ENCODE peak calls at places on chromosomes 2 and 18, in ten cellular contexts. Z is transverse colon, X is gastrocnemius medialis, F is A549, D is endothelial cell of umbilical vein, Y is H1, H is IMR-90, J is heart left ventricle, M is suprapubic skin, L is Peyer's patch. C is an unnamed sample.

GRCh38 chr2:199718074-199718473 is 132.9 kb downstream of the FTCDNL1 start:
- DNase-seq in L (no peak), D (no peak), H (no peak), J (no peak), M (no peak), Y (no peak), Z (no peak), X (no peak), F (no peak), C (no peak)

GRCh38 chr2:148876190-148876588 is 1.2 kb downstream of the KIF5C start:
- DNase-seq in Y (no peak), X (no peak), D (no peak), L (no peak), H (no peak), Z (no peak), M (peak; percentile 55), F (no peak), J (no peak), C (no peak)

GRCh38 chr18:267380-267687 is 513 bp downstream of the THOC1 start:
- DNase-seq in Y (no peak), D (no peak), L (no peak), Z (no peak), X (no peak), H (no peak), F (peak; percentile 19), J (no peak), M (no peak), C (no peak)

GRCh38 chr2:80393996-80394395 is 89.4 kb upstream of the LRRTM1 start:
- DNase-seq in D (no peak), H (no peak), J (no peak), X (no peak), M (no peak), Y (no peak), L (no peak), F (no peak), Z (no peak), C (no peak)

GRCh38 chr2:199738723-199739412 is 112.1 kb downstream of the FTCDNL1 start:
- DNase-seq in Z (no peak), H (peak; percentile 70), J (no peak), M (no peak), L (no peak), F (no peak), X (no peak), D (no peak), Y (no peak), C (no peak)

GRCh38 chr2:176091329-176092258 is 927 bp upstream of the HOXD13 start:
- DNase-seq in Z (no peak), M (peak; percentile 50), X (no peak), F (no peak), L (no peak), Y (no peak), J (no peak), H (no peak), D (no peak), C (peak; percentile 75)

GRCh38 chr18:48861181-48861715 is 89.5 kb downstream of the SMAD7 start:
- DNase-seq in M (no peak), D (no peak), Z (no peak), L (no peak), H (no peak), F (no peak), J (peak; percentile 15), X (no peak), Y (no peak), C (no peak)

GRCh38 chr2:226721541-226721940 is 78.1 kb downstream of the IRS1 start:
- DNase-seq in F (no peak), X (peak; percentile 18), M (peak; percentile 61), Z (no peak), L (no peak), Y (no peak), J (peak; percentile 53), D (no peak), H (peak; percentile 36), C (peak; percentile 86)

GRCh38 chr18:37385846-37386435 is 179.7 kb downstream of the CELF4 start:
- DNase-seq in D (peak; percentile 44), L (no peak), Y (no peak), X (no peak), M (no peak), F (no peak), Z (no peak), J (no peak), H (peak; percentile 37), C (no peak)

GRCh38 chr18:37380546-37381110 is 185.0 kb downstream of the CELF4 start:
- DNase-seq in H (no peak), L (no peak), Y (no peak), F (no peak), M (no peak), J (no peak), Z (no peak), D (no peak), X (no peak), C (no peak)

GRCh38 chr18:37381554-37381953 is 184.0 kb downstream of the CELF4 start:
- DNase-seq in F (no peak), D (no peak), Z (no peak), J (no peak), M (no peak), H (no peak), L (no peak), X (no peak), Y (no peak), C (no peak)

GRCh38 chr18:37383789-37384151 is 181.8 kb downstream of the CELF4 start:
- DNase-seq in Y (no peak), L (no peak), F (no peak), X (no peak), M (no peak), J (no peak), Z (no peak), D (no peak), H (no peak), C (no peak)

DNA sequence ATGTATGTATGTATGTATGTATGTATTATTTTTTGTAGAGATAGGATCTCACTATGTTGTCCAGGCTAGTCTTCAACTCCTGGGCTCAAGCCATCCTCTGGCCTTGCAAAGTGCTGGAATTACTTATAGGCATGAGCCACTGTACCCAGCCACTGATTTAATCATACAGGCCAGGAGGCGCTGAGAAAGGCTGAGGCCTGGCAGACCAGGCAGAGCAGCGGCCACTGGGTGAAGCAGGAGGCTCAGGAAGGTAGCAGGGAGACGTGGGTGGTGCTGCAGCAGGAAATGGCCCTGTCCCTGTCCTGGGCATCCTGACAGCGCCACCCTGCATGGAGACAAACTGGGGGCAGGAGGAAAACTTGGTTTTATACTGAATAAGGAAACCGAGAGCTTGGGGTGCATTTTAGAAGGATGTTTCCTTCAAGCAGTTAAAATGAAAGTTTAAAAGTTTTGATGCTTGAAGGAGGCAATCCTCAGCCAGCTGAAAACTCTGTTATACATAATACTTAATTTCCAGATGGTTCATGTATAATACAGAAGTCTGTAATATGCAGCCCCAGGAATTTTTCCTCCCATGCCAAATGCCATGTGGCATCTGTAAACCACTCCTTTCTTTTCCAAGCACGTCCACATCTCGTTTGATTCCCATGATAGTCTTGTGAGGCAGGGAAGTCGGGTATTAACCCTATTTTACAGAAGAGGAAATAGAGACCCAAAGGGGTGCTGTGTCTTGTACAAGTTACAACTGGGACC is 182.4 kb downstream of the CELF4 start:
- DNase-seq in Z (no peak), D (no peak), J (no peak), H (no peak), L (no peak), F (no peak), M (no peak), Y (no peak), X (no peak), C (no peak)
- TF ChIP-seq CTCF in Z (no peak), D (no peak), J (no peak), H (no peak), L (no peak), F (no peak), M (no peak), Y (no peak), X (no peak), C (no peak)

DNA sequence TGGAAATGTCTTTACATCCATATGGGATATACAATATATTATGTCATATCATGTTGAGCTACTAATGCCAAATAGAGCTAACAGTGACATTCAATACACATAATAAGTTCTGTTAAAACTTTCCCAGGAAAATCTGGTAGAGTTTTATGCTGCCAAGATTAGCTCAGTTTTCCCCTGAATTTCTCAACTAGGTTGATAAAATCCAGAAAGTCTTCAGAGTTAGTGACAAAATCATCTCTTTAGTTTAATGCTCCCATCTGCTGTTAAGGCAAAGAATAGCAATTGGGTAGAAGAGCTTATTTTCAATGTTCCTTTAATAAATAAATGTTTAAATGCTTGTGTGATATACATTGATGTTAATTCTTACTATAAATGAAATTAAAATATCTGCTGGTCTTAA is 10.0 kb downstream of the COL3A1 start:
- DNase-seq in H (peak; percentile 71), F (no peak), D (peak; percentile 64), X (no peak), Z (no peak), J (no peak), M (no peak), Y (no peak), L (no peak), C (no peak)
- H3K4me3 ChIP-seq in H (no peak overlapping the region), F (no peak overlapping the region), D (no peak overlapping the region), X (no peak overlapping the region), Z (no peak overlapping the region), J (no peak overlapping the region), M (no peak overlapping the region), Y (no peak overlapping the region), L (no peak overlapping the region), C (no peak overlapping the region)

GRCh38 chr2:74834806-74835755 is 1.2 kb downstream of the HK2 start:
- DNase-seq in F (peak; percentile 31), H (peak; percentile 38), J (peak; percentile 51), M (peak; percentile 67), Z (peak; percentile 65), Y (peak; percentile 65), L (peak; percentile 70), D (peak; percentile 30), X (no peak), C (peak; percentile 86)

GRCh38 chr2:74836675-74837401 is 2.9 kb downstream of the HK2 start:
- DNase-seq in M (no peak), H (no peak), L (peak; percentile 43), Y (peak; percentile 73), F (no peak), X (no peak), J (no peak), Z (no peak), D (no peak), C (no peak)

GRCh38 chr2:74835831-74836674 is 2.1 kb downstream of the HK2 start:
- DNase-seq in F (peak; percentile 84), H (peak; percentile 53), D (peak; percentile 54), M (no peak), J (no peak), L (peak; percentile 46), X (no peak), Y (no peak), Z (no peak), C (no peak)

GRCh38 chr2:74831693-74832530 is 2.0 kb upstream of the HK2 start:
- DNase-seq in H (peak; percentile 62), L (peak; percentile 46), M (no peak), Z (no peak), F (peak; percentile 26), X (no peak), J (no peak), Y (no peak), D (no peak), C (no peak)

DNA sequence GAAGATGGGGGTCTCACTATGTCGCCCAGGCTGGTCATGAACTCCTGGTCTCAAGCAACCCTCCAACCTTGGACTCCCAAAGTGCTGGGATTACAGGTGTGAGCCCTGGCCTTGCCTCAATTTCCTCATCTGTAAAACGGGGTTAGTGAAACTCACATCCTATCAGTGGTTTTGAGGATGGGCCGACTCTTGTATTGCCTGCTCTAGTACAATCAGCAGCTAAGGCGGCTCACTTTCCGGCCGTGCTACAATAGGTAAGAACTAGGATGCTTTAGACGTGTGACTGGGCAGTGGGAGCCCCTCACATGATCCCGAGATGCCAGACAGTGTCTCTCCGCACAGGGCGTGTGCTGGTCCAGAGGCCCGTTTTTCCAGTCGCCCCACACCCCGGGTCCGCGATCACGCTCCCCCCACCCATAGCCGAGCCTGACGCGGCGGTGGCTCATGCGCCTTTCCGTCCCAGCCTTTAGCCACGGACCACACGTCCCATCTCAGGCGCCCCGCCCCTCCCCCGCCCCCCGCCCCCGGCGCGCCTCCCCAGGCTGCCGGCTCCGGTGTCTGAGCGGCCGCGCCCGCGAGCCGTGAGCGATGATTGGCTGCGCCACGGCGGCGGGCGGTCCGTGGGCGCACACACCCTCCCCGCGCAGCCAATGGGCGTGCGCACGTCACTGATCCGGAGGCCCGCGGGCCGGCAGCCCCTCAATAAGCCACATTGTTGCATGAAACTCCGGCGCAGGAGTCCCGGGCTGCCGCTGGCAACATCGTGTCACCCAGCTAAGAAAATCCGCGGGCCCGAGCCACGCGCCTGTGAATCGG is at the start of gene HK2:
- DNase-seq in D (peak; percentile 85), L (peak; percentile 91), X (peak; percentile 78), M (peak; percentile 84), H (peak; percentile 88), Y (peak; percentile 65), J (peak; percentile 89), Z (peak; percentile 91), F (peak; percentile 78), C (peak; percentile 95)
- TF ChIP-seq POLR2A in D (no peak), L (peak; percentile 39), X (peak; percentile 96), M (no peak), H (peak; percentile 89), Y (peak; percentile 42), J (peak; percentile 41), Z (peak; percentile 91), F (no peak), C (no peak)

GRCh38 chr2:86301010-86301409 is 36.4 kb downstream of the REEP1 start:
- DNase-seq in L (no peak), M (no peak), Y (no peak), F (no peak), H (no peak), Z (no peak), X (no peak), J (no peak), D (peak; percentile 30), C (no peak)

GRCh38 chr2:86296947-86297346 is 40.5 kb downstream of the REEP1 start:
- DNase-seq in Z (no peak), F (no peak), Y (no peak), J (no peak), X (no peak), D (no peak), L (no peak), H (no peak), M (no peak), C (no peak)

GRCh38 chr2:86300496-86300895 is 36.9 kb downstream of the REEP1 start:
- DNase-seq in Z (no peak), L (no peak), D (no peak), H (no peak), M (no peak), X (no peak), J (no peak), Y (no peak), F (no peak), C (no peak)

GRCh38 chr2:86297382-86298147 is 39.9 kb downstream of the REEP1 start:
- DNase-seq in M (no peak), L (no peak), H (no peak), J (no peak), Z (no peak), D (no peak), X (no peak), Y (no peak), F (no peak), C (peak; percentile 39)

DNA sequence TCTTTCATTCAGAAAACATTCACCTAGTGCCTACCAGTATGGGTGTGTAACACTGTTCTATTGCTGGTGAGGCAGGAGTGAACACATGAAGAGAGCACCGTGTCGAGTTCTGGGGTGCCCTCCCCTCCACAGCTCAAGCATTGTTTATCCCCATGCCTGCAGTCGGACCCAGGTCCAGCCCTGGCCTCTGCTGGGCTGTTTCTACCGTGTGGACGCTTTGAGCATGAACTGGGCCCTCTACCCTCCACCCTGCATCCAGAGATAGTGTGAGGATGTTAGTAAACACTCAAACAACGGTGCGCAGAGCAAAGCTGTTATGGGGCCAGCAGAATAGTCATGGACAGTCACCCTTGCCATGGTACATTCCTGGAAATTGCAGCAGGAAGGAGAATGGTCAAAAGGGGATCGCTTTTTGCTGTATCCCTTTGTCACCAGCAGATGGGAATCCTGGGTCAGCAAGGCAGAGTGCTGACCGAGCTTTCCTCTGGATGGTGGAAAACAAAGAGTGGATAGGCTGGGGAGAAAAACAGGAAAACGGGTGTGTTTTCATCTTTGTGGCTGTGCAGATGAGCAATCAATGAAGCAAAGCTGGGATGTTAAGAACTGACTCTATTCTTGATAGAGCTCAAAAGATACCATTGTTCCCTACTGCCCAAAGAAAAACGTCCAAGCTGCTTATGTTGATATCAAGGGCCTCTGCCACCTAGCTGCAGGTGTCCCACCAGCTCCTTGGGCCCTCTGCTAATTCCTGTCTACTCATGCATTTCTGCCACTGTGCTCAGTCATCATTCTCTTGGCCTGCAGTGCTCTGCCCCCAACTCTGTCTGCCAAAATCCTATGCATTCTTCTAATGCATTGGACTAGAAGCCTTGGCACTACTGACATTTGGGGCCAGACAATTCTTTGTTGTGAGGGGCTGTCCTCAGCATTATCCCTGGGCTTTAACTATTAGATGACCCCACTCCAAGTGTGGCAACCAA is 38.7 kb downstream of the REEP1 start:
- DNase-seq in F (peak; percentile 65), D (peak; percentile 74), Z (no peak), H (no peak), Y (no peak), L (no peak), M (no peak), J (no peak), X (no peak), C (no peak)
- TF ChIP-seq CTCF in F (peak; percentile 32), D (peak; percentile 20), Z (peak; percentile 30), H (peak; percentile 16), Y (peak; percentile 57), L (peak; percentile 48), M (no peak), J (peak; percentile 64), X (peak; percentile 47), C (no peak)